ENCODE peak calls at places on chromosomes 3 and 15, in six cellular contexts. One of them, this sample, is unnamed.

GRCh38 chr3:59812778-59813558 is 763.1 kb upstream of the CFAP20DC start:
- DNase-seq in T1000: no peak
- DNase-seq in C1 segment of cervical spinal cord: no peak
- DNase-seq in dermis blood vessel endothelial cell: no peak
- DNase-seq in NCI-H146: no peak
- DNase-seq in CD8-positive, alpha-beta memory T cell: no peak
- DNase-seq in this sample: no peak

GRCh38 chr15:62059818-62060115 is 480 bp downstream of the VPS13C start:
- DNase-seq in dermis blood vessel endothelial cell: peak
- DNase-seq in NCI-H146: peak
- DNase-seq in C1 segment of cervical spinal cord: peak
- DNase-seq in CD8-positive, alpha-beta memory T cell: peak
- DNase-seq in T1000: no peak
- DNase-seq in this sample: peak

GRCh38 chr3:46489875-46490274 is 7.9 kb upstream of the RTP3 start:
- DNase-seq in NCI-H146: no peak
- DNase-seq in dermis blood vessel endothelial cell: no peak
- DNase-seq in T1000: no peak
- DNase-seq in C1 segment of cervical spinal cord: no peak
- DNase-seq in CD8-positive, alpha-beta memory T cell: no peak
- DNase-seq in this sample: no peak

GRCh38 chr15:47812436-47813109 is 95.3 kb downstream of the SEMA6D start:
- DNase-seq in dermis blood vessel endothelial cell: peak
- DNase-seq in T1000: peak
- DNase-seq in C1 segment of cervical spinal cord: no peak
- DNase-seq in NCI-H146: no peak
- DNase-seq in CD8-positive, alpha-beta memory T cell: no peak
- DNase-seq in this sample: peak

GRCh38 chr15:96354731-96355560 is 24.4 kb downstream of the NR2F2 start:
- DNase-seq in dermis blood vessel endothelial cell: peak
- DNase-seq in CD8-positive, alpha-beta memory T cell: no peak
- DNase-seq in NCI-H146: no peak
- DNase-seq in C1 segment of cervical spinal cord: no peak
- DNase-seq in T1000: no peak
- DNase-seq in this sample: peak

GRCh38 chr3:134333522-134334181 is 40.6 kb downstream of the AMOTL2 start:
- DNase-seq in CD8-positive, alpha-beta memory T cell: no peak
- DNase-seq in C1 segment of cervical spinal cord: no peak
- DNase-seq in dermis blood vessel endothelial cell: no peak
- DNase-seq in T1000: peak
- DNase-seq in NCI-H146: peak
- DNase-seq in this sample: no peak

GRCh38 chr3:13164893-13165492 is 91.8 kb upstream of the IQSEC1 start:
- DNase-seq in CD8-positive, alpha-beta memory T cell: no peak
- DNase-seq in NCI-H146: no peak
- DNase-seq in T1000: no peak
- DNase-seq in dermis blood vessel endothelial cell: no peak
- DNase-seq in C1 segment of cervical spinal cord: no peak
- DNase-seq in this sample: no peak

GRCh38 chr3:190059242-190059590 is 61.5 kb downstream of the P3H2 start:
- DNase-seq in T1000: no peak
- DNase-seq in dermis blood vessel endothelial cell: peak
- DNase-seq in C1 segment of cervical spinal cord: no peak
- DNase-seq in NCI-H146: no peak
- DNase-seq in CD8-positive, alpha-beta memory T cell: no peak
- DNase-seq in this sample: no peak

GRCh38 chr3:191094057-191094456 is 105.0 kb upstream of the OSTN start:
- DNase-seq in C1 segment of cervical spinal cord: no peak
- DNase-seq in dermis blood vessel endothelial cell: no peak
- DNase-seq in CD8-positive, alpha-beta memory T cell: no peak
- DNase-seq in NCI-H146: no peak
- DNase-seq in T1000: no peak
- DNase-seq in this sample: no peak

GRCh38 chr3:154776549-154777230 is 303.4 kb upstream of the MME start:
- DNase-seq in NCI-H146: peak
- DNase-seq in CD8-positive, alpha-beta memory T cell: no peak
- DNase-seq in C1 segment of cervical spinal cord: no peak
- DNase-seq in dermis blood vessel endothelial cell: no peak
- DNase-seq in T1000: no peak
- DNase-seq in this sample: no peak

GRCh38 chr3:176906046-176906905 is 291.0 kb downstream of the TBL1XR1 start:
- DNase-seq in NCI-H146: peak
- DNase-seq in CD8-positive, alpha-beta memory T cell: no peak
- DNase-seq in T1000: no peak
- DNase-seq in C1 segment of cervical spinal cord: no peak
- DNase-seq in dermis blood vessel endothelial cell: peak
- DNase-seq in this sample: no peak

GRCh38 chr3:44802006-44802405 is 40.4 kb downstream of the KIF15 start:
- DNase-seq in NCI-H146: no peak
- DNase-seq in dermis blood vessel endothelial cell: no peak
- DNase-seq in T1000: no peak
- DNase-seq in C1 segment of cervical spinal cord: no peak
- DNase-seq in CD8-positive, alpha-beta memory T cell: no peak
- DNase-seq in this sample: no peak

GRCh38 chr3:68256635-68257034 is 602.2 kb upstream of the SUCLG2 start:
- DNase-seq in NCI-H146: peak
- DNase-seq in C1 segment of cervical spinal cord: no peak
- DNase-seq in T1000: no peak
- DNase-seq in dermis blood vessel endothelial cell: no peak
- DNase-seq in CD8-positive, alpha-beta memory T cell: no peak
- DNase-seq in this sample: no peak

GRCh38 chr3:41424543-41425300 is 225.4 kb downstream of the CTNNB1 start:
- DNase-seq in T1000: no peak
- DNase-seq in C1 segment of cervical spinal cord: no peak
- DNase-seq in CD8-positive, alpha-beta memory T cell: no peak
- DNase-seq in NCI-H146: no peak
- DNase-seq in dermis blood vessel endothelial cell: no peak
- DNase-seq in this sample: no peak

GRCh38 chr15:69462030-69462492 is 9.4 kb downstream of the RPLP1 start:
- DNase-seq in dermis blood vessel endothelial cell: no peak
- DNase-seq in C1 segment of cervical spinal cord: peak
- DNase-seq in CD8-positive, alpha-beta memory T cell: no peak
- DNase-seq in T1000: no peak
- DNase-seq in NCI-H146: peak
- DNase-seq in this sample: no peak

GRCh38 chr3:187264051-187264450 is 27.5 kb downstream of the MASP1 start:
- DNase-seq in CD8-positive, alpha-beta memory T cell: no peak
- DNase-seq in dermis blood vessel endothelial cell: peak
- DNase-seq in C1 segment of cervical spinal cord: no peak
- DNase-seq in T1000: no peak
- DNase-seq in NCI-H146: no peak
- DNase-seq in this sample: no peak

GRCh38 chr3:197520311-197521276 is 35.2 kb downstream of the BDH1 start:
- DNase-seq in NCI-H146: peak
- DNase-seq in C1 segment of cervical spinal cord: peak
- DNase-seq in CD8-positive, alpha-beta memory T cell: no peak
- DNase-seq in T1000: no peak
- DNase-seq in dermis blood vessel endothelial cell: peak
- DNase-seq in this sample: no peak

GRCh38 chr3:120796944-120797343 is 54.4 kb downstream of the GTF2E1 start:
- DNase-seq in T1000: no peak
- DNase-seq in C1 segment of cervical spinal cord: no peak
- DNase-seq in dermis blood vessel endothelial cell: no peak
- DNase-seq in NCI-H146: no peak
- DNase-seq in CD8-positive, alpha-beta memory T cell: no peak
- DNase-seq in this sample: no peak

GRCh38 chr3:192215-192929 is 4.2 kb upstream of the CHL1 start:
- DNase-seq in NCI-H146: no peak
- DNase-seq in T1000: no peak
- DNase-seq in CD8-positive, alpha-beta memory T cell: no peak
- DNase-seq in dermis blood vessel endothelial cell: no peak
- DNase-seq in C1 segment of cervical spinal cord: no peak
- DNase-seq in this sample: no peak

GRCh38 chr3:66910721-66911120 is 87.4 kb upstream of the KBTBD8 start:
- DNase-seq in CD8-positive, alpha-beta memory T cell: no peak
- DNase-seq in C1 segment of cervical spinal cord: no peak
- DNase-seq in dermis blood vessel endothelial cell: no peak
- DNase-seq in T1000: no peak
- DNase-seq in NCI-H146: no peak
- DNase-seq in this sample: no peak

GRCh38 chr15:41332788-41333527 is at the start of gene NUSAP1:
- DNase-seq in CD8-positive, alpha-beta memory T cell: no peak
- DNase-seq in C1 segment of cervical spinal cord: no peak
- DNase-seq in T1000: no peak
- DNase-seq in NCI-H146: peak
- DNase-seq in dermis blood vessel endothelial cell: no peak
- DNase-seq in this sample: peak

GRCh38 chr15:60544581-60545115 is 65.7 kb upstream of the ICE2 start:
- DNase-seq in CD8-positive, alpha-beta memory T cell: no peak
- DNase-seq in T1000: no peak
- DNase-seq in NCI-H146: no peak
- DNase-seq in C1 segment of cervical spinal cord: no peak
- DNase-seq in dermis blood vessel endothelial cell: no peak
- DNase-seq in this sample: no peak

GRCh38 chr15:77500986-77501385 is 80.3 kb downstream of the HMG20A start:
- DNase-seq in CD8-positive, alpha-beta memory T cell: no peak
- DNase-seq in dermis blood vessel endothelial cell: no peak
- DNase-seq in NCI-H146: no peak
- DNase-seq in C1 segment of cervical spinal cord: no peak
- DNase-seq in T1000: no peak
- DNase-seq in this sample: no peak

GRCh38 chr3:69445498-69445897 is 59.6 kb upstream of the FRMD4B start:
- DNase-seq in CD8-positive, alpha-beta memory T cell: no peak
- DNase-seq in NCI-H146: no peak
- DNase-seq in dermis blood vessel endothelial cell: no peak
- DNase-seq in T1000: no peak
- DNase-seq in C1 segment of cervical spinal cord: no peak
- DNase-seq in this sample: no peak

GRCh38 chr15:101092186-101092866 is 159.5 kb downstream of the CHSY1 start:
- DNase-seq in dermis blood vessel endothelial cell: no peak
- DNase-seq in C1 segment of cervical spinal cord: no peak
- DNase-seq in T1000: no peak
- DNase-seq in NCI-H146: no peak
- DNase-seq in CD8-positive, alpha-beta memory T cell: no peak
- DNase-seq in this sample: no peak

GRCh38 chr3:28301607-28302158 is 46.8 kb upstream of the ZCWPW2 start:
- DNase-seq in T1000: no peak
- DNase-seq in NCI-H146: no peak
- DNase-seq in C1 segment of cervical spinal cord: no peak
- DNase-seq in CD8-positive, alpha-beta memory T cell: no peak
- DNase-seq in dermis blood vessel endothelial cell: no peak
- DNase-seq in this sample: no peak

GRCh38 chr15:73572296-73572695 is 60.9 kb downstream of the NPTN start:
- DNase-seq in C1 segment of cervical spinal cord: no peak
- DNase-seq in CD8-positive, alpha-beta memory T cell: no peak
- DNase-seq in NCI-H146: no peak
- DNase-seq in dermis blood vessel endothelial cell: no peak
- DNase-seq in T1000: no peak
- DNase-seq in this sample: no peak

GRCh38 chr3:52221563-52222318 is 3.7 kb downstream of the TLR9 start:
- DNase-seq in T1000: no peak
- DNase-seq in C1 segment of cervical spinal cord: no peak
- DNase-seq in dermis blood vessel endothelial cell: peak
- DNase-seq in CD8-positive, alpha-beta memory T cell: peak
- DNase-seq in NCI-H146: no peak
- DNase-seq in this sample: no peak

GRCh38 chr3:138426211-138426610 is 8.2 kb upstream of the ESYT3 start:
- DNase-seq in dermis blood vessel endothelial cell: no peak
- DNase-seq in NCI-H146: peak
- DNase-seq in C1 segment of cervical spinal cord: no peak
- DNase-seq in CD8-positive, alpha-beta memory T cell: no peak
- DNase-seq in T1000: no peak
- DNase-seq in this sample: no peak

GRCh38 chr3:100900671-100901070 is 92.5 kb downstream of the ABI3BP start:
- DNase-seq in T1000: no peak
- DNase-seq in C1 segment of cervical spinal cord: no peak
- DNase-seq in CD8-positive, alpha-beta memory T cell: no peak
- DNase-seq in NCI-H146: no peak
- DNase-seq in dermis blood vessel endothelial cell: peak
- DNase-seq in this sample: no peak

GRCh38 chr3:62529230-62529629 is 155.9 kb upstream of the FEZF2 start:
- DNase-seq in dermis blood vessel endothelial cell: peak
- DNase-seq in NCI-H146: no peak
- DNase-seq in C1 segment of cervical spinal cord: peak
- DNase-seq in CD8-positive, alpha-beta memory T cell: no peak
- DNase-seq in T1000: no peak
- DNase-seq in this sample: no peak

GRCh38 chr3:106794442-106794841 is 582.8 kb upstream of the CCDC54 start:
- DNase-seq in CD8-positive, alpha-beta memory T cell: no peak
- DNase-seq in T1000: no peak
- DNase-seq in dermis blood vessel endothelial cell: no peak
- DNase-seq in C1 segment of cervical spinal cord: no peak
- DNase-seq in NCI-H146: no peak
- DNase-seq in this sample: no peak

GRCh38 chr15:90039996-90040395 is 38.9 kb downstream of the ZNF710 start:
- DNase-seq in NCI-H146: no peak
- DNase-seq in dermis blood vessel endothelial cell: no peak
- DNase-seq in C1 segment of cervical spinal cord: no peak
- DNase-seq in T1000: no peak
- DNase-seq in CD8-positive, alpha-beta memory T cell: no peak
- DNase-seq in this sample: no peak

GRCh38 chr15:101314726-101315125 is 19.7 kb upstream of the SNRPA1 start:
- DNase-seq in dermis blood vessel endothelial cell: no peak
- DNase-seq in NCI-H146: no peak
- DNase-seq in CD8-positive, alpha-beta memory T cell: no peak
- DNase-seq in C1 segment of cervical spinal cord: no peak
- DNase-seq in T1000: no peak
- DNase-seq in this sample: no peak